ENCODE peak calls at places on chromosomes 6 and 20, in four cellular contexts. One of them, this sample, is unnamed.

GRCh38 chr6:2081155-2082138 is 164.0 kb downstream of the GMDS start:
- DNase-seq in heart left ventricle: no peak
- DNase-seq in spleen: no peak
- DNase-seq in endothelial cell: no peak
- DNase-seq in this sample: no peak

GRCh38 chr6:77180367-77180766 is 282.9 kb downstream of the HTR1B start:
- DNase-seq in heart left ventricle: no peak
- DNase-seq in spleen: no peak
- DNase-seq in endothelial cell: no peak
- DNase-seq in this sample: no peak

GRCh38 chr20:13006825-13007224 is 1.9 kb upstream of the SPTLC3 start:
- DNase-seq in heart left ventricle: no peak
- DNase-seq in spleen: no peak
- DNase-seq in endothelial cell: no peak
- DNase-seq in this sample: no peak

GRCh38 chr6:11197175-11197535 is 35.3 kb downstream of the NEDD9 start:
- DNase-seq in heart left ventricle: no peak
- DNase-seq in spleen: no peak
- DNase-seq in endothelial cell: no peak
- DNase-seq in this sample: no peak

GRCh38 chr6:144055121-144055931 is 40.0 kb downstream of the SF3B5 start:
- DNase-seq in heart left ventricle: no peak
- DNase-seq in spleen: no peak
- DNase-seq in endothelial cell: no peak
- DNase-seq in this sample: no peak

GRCh38 chr20:47354710-47355488 is 1.6 kb downstream of the ZMYND8 start:
- DNase-seq in heart left ventricle: no peak
- DNase-seq in spleen: peak
- DNase-seq in endothelial cell: no peak
- DNase-seq in this sample: no peak

GRCh38 chr6:142893088-142893487 is 51.9 kb downstream of the HIVEP2 start:
- DNase-seq in heart left ventricle: no peak
- DNase-seq in spleen: no peak
- DNase-seq in endothelial cell: no peak
- DNase-seq in this sample: no peak

GRCh38 chr6:145866449-145867401 is 52.1 kb upstream of the FBXO30 start:
- DNase-seq in heart left ventricle: no peak
- DNase-seq in spleen: no peak
- DNase-seq in endothelial cell: no peak
- DNase-seq in this sample: no peak

GRCh38 chr6:43916091-43916923 is 146.3 kb downstream of the VEGFA start:
- DNase-seq in heart left ventricle: no peak
- DNase-seq in spleen: no peak
- DNase-seq in endothelial cell: no peak
- DNase-seq in this sample: no peak

GRCh38 chr20:1108437-1108920 is 9.9 kb upstream of the PSMF1 start:
- DNase-seq in heart left ventricle: peak
- DNase-seq in spleen: peak
- DNase-seq in endothelial cell: peak
- DNase-seq in this sample: peak
- TF ChIP-seq CTCF in heart left ventricle: peak
- TF ChIP-seq CTCF in spleen: peak
- TF ChIP-seq CTCF in endothelial cell: peak
- TF ChIP-seq CTCF in this sample: peak

DNA sequence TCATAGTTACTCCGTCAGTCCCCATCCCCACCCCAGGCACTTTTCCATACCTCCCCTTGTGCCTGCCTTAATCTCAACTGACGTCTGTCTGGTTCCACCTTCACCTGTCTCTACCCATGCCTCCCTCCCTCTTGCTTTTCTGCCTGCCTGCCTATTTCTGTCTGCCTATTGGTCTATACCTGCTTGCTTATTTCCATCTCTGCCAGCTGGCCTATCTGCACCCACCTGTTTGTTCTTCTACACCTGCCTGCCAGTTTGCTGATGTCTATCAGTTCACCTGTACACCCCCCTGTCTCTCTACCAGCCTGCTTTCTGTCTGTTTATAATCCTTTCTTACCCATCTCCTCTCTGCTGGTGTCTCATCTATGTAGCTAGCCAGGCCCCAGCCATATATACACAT is 87.5 kb downstream of the RALGAPA2 start:
- DNase-seq in heart left ventricle: no peak
- DNase-seq in spleen: no peak
- DNase-seq in endothelial cell: no peak
- DNase-seq in this sample: no peak
- TF ChIP-seq CTCF in heart left ventricle: no peak
- TF ChIP-seq CTCF in spleen: no peak
- TF ChIP-seq CTCF in endothelial cell: no peak
- TF ChIP-seq CTCF in this sample: no peak

DNA sequence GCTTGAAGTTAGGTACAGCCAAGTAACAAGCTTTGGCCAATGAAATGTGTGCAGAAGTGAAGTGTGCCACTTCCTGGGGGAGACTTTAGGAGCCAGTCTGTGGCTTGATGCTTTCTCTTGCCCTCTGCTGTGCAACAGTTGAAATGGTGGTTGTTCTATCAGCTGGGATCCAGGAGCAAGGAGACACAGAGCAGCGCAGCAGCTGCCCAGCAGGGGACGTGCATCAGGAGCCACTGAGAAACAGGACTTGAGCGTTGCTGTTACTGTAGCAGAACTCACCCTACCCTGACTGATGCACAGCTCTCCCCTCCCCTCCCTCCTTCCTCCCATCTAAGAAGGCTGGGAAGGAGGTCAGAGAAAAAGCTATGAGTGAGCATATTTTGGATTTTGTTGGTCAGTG is 18.9 kb upstream of the CCN5 start:
- DNase-seq in heart left ventricle: no peak
- DNase-seq in spleen: no peak
- DNase-seq in endothelial cell: no peak
- DNase-seq in this sample: no peak
- TF ChIP-seq CTCF in heart left ventricle: no peak
- TF ChIP-seq CTCF in spleen: no peak
- TF ChIP-seq CTCF in endothelial cell: no peak
- TF ChIP-seq CTCF in this sample: peak

DNA sequence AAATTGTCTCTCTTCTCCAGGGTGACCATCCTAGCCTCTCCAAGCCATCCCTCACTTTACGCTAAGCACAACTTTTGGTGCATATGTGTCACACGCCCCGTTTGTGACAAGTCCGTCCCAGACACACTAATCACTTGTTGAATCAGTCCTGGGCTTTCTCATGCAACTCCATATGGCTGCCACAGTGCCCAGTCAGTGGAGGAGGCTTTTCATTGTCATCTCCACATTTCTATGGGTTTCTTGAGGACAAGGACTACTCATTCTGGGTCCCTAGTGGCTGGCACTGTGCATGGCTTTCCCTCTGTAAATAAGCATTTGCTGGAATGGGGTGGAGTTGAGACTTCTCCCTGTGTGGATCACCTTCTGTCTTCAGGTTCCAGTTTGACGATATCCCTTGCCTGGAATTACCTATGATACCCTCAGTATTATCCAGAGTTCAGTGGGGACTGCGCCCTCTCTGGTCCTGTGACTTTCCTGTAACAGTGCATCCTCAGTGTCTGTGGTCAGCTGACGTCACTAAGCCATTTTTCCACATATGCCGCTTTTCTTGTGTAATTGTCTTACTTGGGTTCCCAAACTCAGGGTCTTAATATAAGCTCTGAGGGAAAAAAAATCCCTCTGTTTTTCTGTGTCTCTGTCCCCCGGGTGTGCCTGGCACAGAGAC is 59.8 kb upstream of the MYL9 start:
- DNase-seq in heart left ventricle: no peak
- DNase-seq in spleen: no peak
- DNase-seq in endothelial cell: no peak
- DNase-seq in this sample: no peak
- TF ChIP-seq CTCF in heart left ventricle: no peak
- TF ChIP-seq CTCF in spleen: no peak
- TF ChIP-seq CTCF in endothelial cell: peak
- TF ChIP-seq CTCF in this sample: no peak

GRCh38 chr6:38065734-38066133 is 246.2 kb downstream of the ZFAND3 start:
- DNase-seq in heart left ventricle: no peak
- DNase-seq in spleen: no peak
- DNase-seq in endothelial cell: no peak
- DNase-seq in this sample: no peak

GRCh38 chr6:38063973-38064372 is 244.4 kb downstream of the ZFAND3 start:
- DNase-seq in heart left ventricle: no peak
- DNase-seq in spleen: no peak
- DNase-seq in endothelial cell: no peak
- DNase-seq in this sample: no peak

GRCh38 chr6:38067263-38067980 is 247.9 kb downstream of the ZFAND3 start:
- DNase-seq in heart left ventricle: no peak
- DNase-seq in spleen: no peak
- DNase-seq in endothelial cell: no peak
- DNase-seq in this sample: no peak

GRCh38 chr6:38064431-38064830 is 244.9 kb downstream of the ZFAND3 start:
- DNase-seq in heart left ventricle: no peak
- DNase-seq in spleen: no peak
- DNase-seq in endothelial cell: no peak
- DNase-seq in this sample: no peak

DNA sequence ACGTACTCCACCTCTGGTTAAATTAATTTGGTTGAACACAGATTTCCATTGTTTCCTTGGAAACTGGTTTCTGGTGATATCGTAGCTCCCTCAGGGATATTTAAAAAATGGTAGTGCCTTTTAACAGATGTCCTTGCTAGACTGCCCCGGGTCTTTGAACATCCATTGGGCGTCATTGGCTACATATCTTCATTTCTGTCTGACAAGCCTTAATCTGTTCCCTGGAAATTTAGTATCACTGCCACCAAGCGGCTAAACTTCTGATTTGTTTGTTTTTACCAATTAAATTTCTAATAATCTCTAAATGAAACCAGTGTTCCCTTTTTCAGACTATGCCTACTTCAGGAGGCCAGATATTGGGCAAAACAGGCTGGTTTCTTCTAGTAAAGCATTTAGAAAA is 249.3 kb downstream of the ZFAND3 start:
- DNase-seq in heart left ventricle: no peak
- DNase-seq in spleen: no peak
- DNase-seq in endothelial cell: no peak
- DNase-seq in this sample: no peak
- TF ChIP-seq CTCF in heart left ventricle: no peak
- TF ChIP-seq CTCF in spleen: no peak
- TF ChIP-seq CTCF in endothelial cell: no peak
- TF ChIP-seq CTCF in this sample: no peak

DNA sequence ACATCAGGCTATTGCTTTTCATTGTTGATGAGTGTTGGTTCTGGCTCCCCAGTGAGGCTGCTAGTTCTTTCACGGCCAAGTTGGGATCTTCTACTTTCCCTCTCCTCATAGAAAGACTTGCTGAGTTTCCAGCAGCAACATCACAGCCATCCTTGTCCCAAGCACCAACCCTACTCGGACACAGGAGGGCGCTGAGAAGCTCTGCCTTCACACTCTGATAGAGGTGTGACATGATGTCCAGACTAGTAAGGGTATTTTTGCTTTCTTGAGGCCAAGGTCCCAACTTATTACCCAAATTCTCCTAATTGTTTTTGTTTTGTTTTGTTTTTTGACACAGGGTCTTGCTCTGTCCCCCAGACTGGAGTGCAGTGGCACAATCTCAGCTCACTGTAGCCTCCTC is 3.0 kb upstream of the GCM1 start:
- DNase-seq in heart left ventricle: no peak
- DNase-seq in spleen: no peak
- DNase-seq in endothelial cell: peak
- DNase-seq in this sample: no peak
- TF ChIP-seq CTCF in heart left ventricle: no peak
- TF ChIP-seq CTCF in spleen: peak
- TF ChIP-seq CTCF in endothelial cell: peak
- TF ChIP-seq CTCF in this sample: peak

DNA sequence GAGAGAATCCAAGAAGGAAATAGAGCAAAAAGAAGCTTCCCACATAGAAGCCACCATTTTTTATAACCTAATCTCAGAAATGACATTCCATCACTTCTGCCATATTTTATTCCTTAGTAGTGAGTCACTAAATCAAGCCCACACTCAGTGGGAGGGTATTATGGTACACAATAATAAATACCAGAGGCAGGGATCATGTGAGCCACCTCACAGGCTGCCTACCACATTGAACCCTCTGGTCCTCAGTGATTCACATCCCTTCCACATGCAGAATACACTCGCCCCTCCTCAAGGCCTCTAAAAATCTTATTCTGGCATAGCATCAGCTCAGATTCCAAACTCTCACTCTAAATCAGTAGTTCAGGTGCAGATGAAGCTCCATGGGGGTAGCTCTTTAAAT is 49.4 kb downstream of the TMC2 start:
- DNase-seq in heart left ventricle: no peak
- DNase-seq in spleen: no peak
- DNase-seq in endothelial cell: no peak
- DNase-seq in this sample: no peak
- TF ChIP-seq CTCF in heart left ventricle: no peak
- TF ChIP-seq CTCF in spleen: no peak
- TF ChIP-seq CTCF in endothelial cell: no peak
- TF ChIP-seq CTCF in this sample: no peak

GRCh38 chr6:6714498-6715360 is 126.2 kb downstream of the LY86 start:
- DNase-seq in heart left ventricle: no peak
- DNase-seq in spleen: no peak
- DNase-seq in endothelial cell: no peak
- DNase-seq in this sample: no peak

GRCh38 chr6:6713660-6714446 is 125.3 kb downstream of the LY86 start:
- DNase-seq in heart left ventricle: no peak
- DNase-seq in spleen: no peak
- DNase-seq in endothelial cell: no peak
- DNase-seq in this sample: no peak

GRCh38 chr6:6711832-6712231 is 123.3 kb downstream of the LY86 start:
- DNase-seq in heart left ventricle: no peak
- DNase-seq in spleen: peak
- DNase-seq in endothelial cell: no peak
- DNase-seq in this sample: no peak

GRCh38 chr6:6712979-6713514 is 124.5 kb downstream of the LY86 start:
- DNase-seq in heart left ventricle: no peak
- DNase-seq in spleen: peak
- DNase-seq in endothelial cell: no peak
- DNase-seq in this sample: no peak

DNA sequence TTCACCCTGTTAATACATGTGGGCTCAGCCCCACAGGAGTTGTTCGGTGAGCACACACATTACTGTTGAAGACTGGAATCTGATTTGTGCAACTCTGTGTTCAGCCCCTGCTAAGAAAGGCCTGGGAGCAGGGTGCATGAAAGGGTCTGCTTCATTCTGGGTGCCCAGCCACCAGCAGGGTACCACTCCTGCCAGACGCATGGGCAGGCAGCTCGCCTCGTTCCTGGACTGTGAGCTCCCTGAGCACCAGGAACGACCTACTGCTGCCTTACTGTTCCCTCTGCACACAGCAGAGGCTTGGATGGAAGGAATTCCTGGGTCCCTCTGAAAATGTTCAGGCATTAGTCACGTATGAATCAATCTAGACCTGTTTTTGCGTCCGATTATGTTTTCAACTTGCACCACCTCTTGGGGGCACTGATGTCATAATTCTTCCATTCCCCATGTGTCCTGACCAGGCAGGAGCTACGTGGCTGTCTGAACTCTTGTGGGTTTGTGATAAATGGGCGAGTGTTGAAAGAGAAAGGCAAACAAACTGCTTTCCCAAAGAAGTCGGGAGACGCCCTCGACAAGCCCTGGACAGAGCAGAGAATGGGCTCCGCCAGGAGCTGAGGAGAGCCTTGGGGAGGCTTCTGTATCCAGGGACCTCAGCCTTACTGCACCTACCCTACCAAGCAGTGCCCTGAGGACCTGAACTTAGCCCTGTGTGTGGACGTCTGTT is 123.9 kb downstream of the LY86 start:
- DNase-seq in heart left ventricle: no peak
- DNase-seq in spleen: no peak
- DNase-seq in endothelial cell: no peak
- DNase-seq in this sample: no peak
- TF ChIP-seq CTCF in heart left ventricle: no peak
- TF ChIP-seq CTCF in spleen: no peak
- TF ChIP-seq CTCF in endothelial cell: no peak
- TF ChIP-seq CTCF in this sample: peak

GRCh38 chr20:49028684-49029083 is 17.4 kb upstream of the CSE1L start:
- DNase-seq in heart left ventricle: no peak
- DNase-seq in spleen: no peak
- DNase-seq in endothelial cell: no peak
- DNase-seq in this sample: no peak
- TF ChIP-seq CTCF in heart left ventricle: no peak
- TF ChIP-seq CTCF in spleen: peak
- TF ChIP-seq CTCF in endothelial cell: no peak
- TF ChIP-seq CTCF in this sample: peak